ENCODE peak calls at places on chromosomes 1 and 21, in four cellular contexts. I is brain microvascular endothelial cell; S is CD4-positive, alpha-beta T cell; P is suprapubic skin. A is an unnamed sample.

GRCh38 chr21:26850116-26850643 is 5.0 kb upstream of the ADAMTS1 start:
- DNase-seq in I (no peak), P (no peak), S (no peak), A (no peak)

GRCh38 chr1:33792216-33792615 is 71.7 kb upstream of the HMGB4 start:
- DNase-seq in P (no peak), I (no peak), S (no peak), A (no peak)

GRCh38 chr1:107538502-107538901 is 397.7 kb downstream of the NTNG1 start:
- DNase-seq in I (no peak), S (no peak), P (no peak), A (no peak)

GRCh38 chr21:34037446-34037845 is 35.9 kb upstream of the MRPS6 start:
- DNase-seq in S (no peak), I (peak; percentile 72), P (no peak), A (no peak)

GRCh38 chr1:221712198-221712684 is 29.6 kb downstream of the DUSP10 start:
- DNase-seq in I (peak; percentile 73), P (no peak), S (peak; percentile 60), A (no peak)

GRCh38 chr1:29679828-29680558 is 443.7 kb downstream of the PTPRU start:
- DNase-seq in S (no peak), I (no peak), P (no peak), A (no peak)

GRCh38 chr21:41954654-41955499 is 1.1 kb upstream of the C2CD2 start:
- DNase-seq in S (no peak), I (no peak), P (no peak), A (no peak)

GRCh38 chr21:36908260-36908908 is 58.1 kb downstream of the HLCS start:
- DNase-seq in S (no peak), I (no peak), P (no peak), A (no peak)

GRCh38 chr1:184769241-184769640 is 14.6 kb upstream of the EDEM3 start:
- DNase-seq in S (no peak), P (no peak), I (no peak), A (no peak)

GRCh38 chr1:31570906-31571305 is 5.4 kb upstream of the TINAGL1 start:
- DNase-seq in S (no peak), P (no peak), I (no peak), A (no peak)

GRCh38 chr1:62993844-62994243 is 209.9 kb downstream of the ATG4C start:
- DNase-seq in P (no peak), S (no peak), I (no peak), A (no peak)

GRCh38 chr1:46188295-46189030 is 9.8 kb downstream of the POMGNT1 start:
- DNase-seq in S (no peak), I (no peak), P (no peak), A (no peak)
- TF ChIP-seq CTCF in S (no peak), I (peak; percentile 28), P (no peak), A (no peak)

GRCh38 chr1:209875510-209875909 is 47.7 kb downstream of the UTP25 start:
- DNase-seq in I (peak; percentile 78), S (no peak), P (no peak), A (no peak)
- TF ChIP-seq CTCF in I (peak; percentile 76), S (no peak), P (no peak), A (no peak)

GRCh38 chr1:36539526-36539925 is 56.8 kb upstream of the CSF3R start:
- DNase-seq in S (no peak), P (no peak), I (no peak), A (no peak)

GRCh38 chr1:36537190-36537768 is 54.6 kb upstream of the CSF3R start:
- DNase-seq in S (no peak), I (no peak), P (no peak), A (no peak)

GRCh38 chr1:36540056-36540455 is 57.3 kb upstream of the CSF3R start:
- DNase-seq in I (no peak), S (no peak), P (no peak), A (no peak)

GRCh38 chr1:36542024-36542961 is 59.6 kb upstream of the CSF3R start:
- DNase-seq in S (no peak), I (no peak), P (no peak), A (no peak)

DNA sequence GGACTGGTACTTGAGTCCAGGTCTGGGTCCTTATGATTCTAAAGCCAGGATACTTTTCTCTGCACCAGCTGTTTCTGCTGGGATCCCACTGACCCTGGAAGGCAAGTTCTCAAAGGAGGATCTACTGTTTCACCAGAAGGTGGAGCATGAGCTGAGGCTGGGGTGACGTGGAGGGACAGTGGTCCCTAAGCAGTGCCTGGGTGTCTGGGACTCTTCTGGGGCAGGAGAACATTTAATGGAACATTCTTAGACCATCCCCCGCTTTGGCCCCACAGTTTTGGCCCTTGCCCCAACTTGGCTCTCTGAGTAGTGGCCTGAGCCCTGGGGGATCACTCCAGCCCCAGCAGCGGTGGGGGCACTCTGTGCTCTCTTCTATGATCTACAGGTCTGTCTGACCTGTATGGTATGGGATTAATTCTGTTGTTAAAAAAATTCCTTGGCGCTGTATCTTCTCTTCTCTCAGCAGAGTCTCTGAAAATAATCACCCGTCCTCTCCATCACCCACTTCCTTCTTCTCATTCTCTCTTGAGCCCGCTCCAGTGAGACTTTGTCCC is 60.3 kb upstream of the CSF3R start:
- DNase-seq in P (no peak), S (no peak), I (no peak), A (no peak)
- TF ChIP-seq CTCF in P (no peak), S (no peak), I (peak; percentile 47), A (no peak)

DNA sequence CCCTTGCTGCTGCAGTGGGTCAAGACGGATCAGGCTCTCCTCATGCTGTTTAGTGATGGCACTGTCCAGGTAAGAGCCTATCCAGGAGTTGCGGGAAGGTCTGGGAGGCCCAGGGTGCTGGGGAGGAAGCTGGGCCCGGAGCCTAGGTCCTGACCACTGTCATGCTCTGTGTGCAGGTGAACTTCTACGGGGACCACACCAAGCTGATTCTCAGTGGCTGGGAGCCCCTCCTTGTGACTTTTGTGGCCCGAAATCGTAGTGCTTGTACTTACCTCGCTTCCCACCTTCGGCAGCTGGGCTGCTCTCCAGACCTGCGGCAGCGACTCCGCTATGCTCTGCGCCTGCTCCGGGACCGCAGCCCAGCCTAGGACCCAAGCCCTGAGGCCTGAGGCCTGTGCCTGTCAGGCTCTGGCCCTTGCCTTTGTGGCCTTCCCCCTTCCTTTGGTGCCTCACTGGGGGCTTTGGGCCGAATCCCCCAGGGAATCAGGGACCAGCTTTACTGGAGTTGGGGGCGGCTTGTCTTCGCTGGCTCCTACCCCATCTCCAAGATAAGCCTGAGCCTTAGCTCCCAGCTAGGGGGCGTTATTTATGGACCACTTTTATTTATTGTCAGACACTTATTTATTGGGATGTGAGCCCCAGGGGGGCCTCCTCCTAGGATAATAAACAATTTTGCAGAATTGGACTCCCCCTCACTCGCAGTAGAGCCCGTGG is 1.7 kb downstream of the DYNLT4 start:
- DNase-seq in I (no peak), P (peak; percentile 70), S (peak; percentile 7), A (no peak)
- TF ChIP-seq CTCF in I (peak; percentile 16), P (no peak), S (no peak), A (no peak)